ENCODE peak calls at places on chromosomes 2 and 18, in nine cellular contexts. One of them, this sample, is unnamed.

GRCh38 chr2:9807555-9808305 is 35.5 kb upstream of the TAF1B start:
- DNase-seq in stimulated activated naive CD4-positive, alpha-beta T cell: no peak
- DNase-seq in amniotic stem cell: no peak
- DNase-seq in upper lobe of right lung: no peak
- DNase-seq in Calu3: no peak
- DNase-seq in fibroblast of the conjunctiva: no peak
- DNase-seq in naive thymus-derived CD4-positive, alpha-beta T cell: no peak
- DNase-seq in cardiac septum: no peak
- DNase-seq in tibial artery: no peak
- DNase-seq in this sample: no peak

GRCh38 chr2:231683292-231683898 is 24.9 kb upstream of the PTMA start:
- DNase-seq in cardiac septum: no peak
- DNase-seq in stimulated activated naive CD4-positive, alpha-beta T cell: no peak
- DNase-seq in Calu3: no peak
- DNase-seq in amniotic stem cell: no peak
- DNase-seq in naive thymus-derived CD4-positive, alpha-beta T cell: no peak
- DNase-seq in upper lobe of right lung: no peak
- DNase-seq in tibial artery: no peak
- DNase-seq in fibroblast of the conjunctiva: no peak
- DNase-seq in this sample: no peak

GRCh38 chr2:27756544-27757498 is 14.7 kb upstream of the MRPL33 start:
- DNase-seq in tibial artery: peak; percentile 77
- DNase-seq in naive thymus-derived CD4-positive, alpha-beta T cell: no peak
- DNase-seq in stimulated activated naive CD4-positive, alpha-beta T cell: no peak
- DNase-seq in fibroblast of the conjunctiva: peak; percentile 73
- DNase-seq in cardiac septum: no peak
- DNase-seq in amniotic stem cell: no peak
- DNase-seq in Calu3: no peak
- DNase-seq in upper lobe of right lung: no peak
- DNase-seq in this sample: no peak

GRCh38 chr2:23565814-23566213 is 180.8 kb downstream of the KLHL29 start:
- DNase-seq in amniotic stem cell: no peak
- DNase-seq in Calu3: no peak
- DNase-seq in cardiac septum: peak; percentile 80
- DNase-seq in upper lobe of right lung: no peak
- DNase-seq in naive thymus-derived CD4-positive, alpha-beta T cell: no peak
- DNase-seq in stimulated activated naive CD4-positive, alpha-beta T cell: no peak
- DNase-seq in tibial artery: no peak
- DNase-seq in fibroblast of the conjunctiva: no peak
- DNase-seq in this sample: no peak

GRCh38 chr2:241812730-241813079 is 3.7 kb downstream of the NEU4 start:
- DNase-seq in cardiac septum: peak; percentile 60
- DNase-seq in tibial artery: no peak
- DNase-seq in naive thymus-derived CD4-positive, alpha-beta T cell: no peak
- DNase-seq in Calu3: no peak
- DNase-seq in amniotic stem cell: no peak
- DNase-seq in stimulated activated naive CD4-positive, alpha-beta T cell: no peak
- DNase-seq in upper lobe of right lung: no peak
- DNase-seq in fibroblast of the conjunctiva: no peak
- DNase-seq in this sample: no peak

GRCh38 chr18:369224-370010 is 101.6 kb upstream of the THOC1 start:
- DNase-seq in fibroblast of the conjunctiva: no peak
- DNase-seq in amniotic stem cell: no peak
- DNase-seq in upper lobe of right lung: no peak
- DNase-seq in stimulated activated naive CD4-positive, alpha-beta T cell: no peak
- DNase-seq in cardiac septum: no peak
- DNase-seq in Calu3: no peak
- DNase-seq in tibial artery: no peak
- DNase-seq in naive thymus-derived CD4-positive, alpha-beta T cell: no peak
- DNase-seq in this sample: no peak

GRCh38 chr18:51603551-51603950 is 406.1 kb upstream of the MEX3C start:
- DNase-seq in stimulated activated naive CD4-positive, alpha-beta T cell: no peak
- DNase-seq in fibroblast of the conjunctiva: no peak
- DNase-seq in cardiac septum: no peak
- DNase-seq in naive thymus-derived CD4-positive, alpha-beta T cell: no peak
- DNase-seq in upper lobe of right lung: no peak
- DNase-seq in tibial artery: no peak
- DNase-seq in Calu3: no peak
- DNase-seq in amniotic stem cell: no peak
- DNase-seq in this sample: no peak

GRCh38 chr2:368386-368785 is 80.5 kb upstream of the ALKAL2 start:
- DNase-seq in upper lobe of right lung: no peak
- DNase-seq in naive thymus-derived CD4-positive, alpha-beta T cell: no peak
- DNase-seq in stimulated activated naive CD4-positive, alpha-beta T cell: no peak
- DNase-seq in cardiac septum: no peak
- DNase-seq in Calu3: no peak
- DNase-seq in fibroblast of the conjunctiva: no peak
- DNase-seq in amniotic stem cell: no peak
- DNase-seq in tibial artery: no peak
- DNase-seq in this sample: no peak

GRCh38 chr18:14970027-14970426 is 222.1 kb downstream of the ANKRD30B start:
- DNase-seq in tibial artery: no peak
- DNase-seq in Calu3: no peak
- DNase-seq in fibroblast of the conjunctiva: no peak
- DNase-seq in upper lobe of right lung: no peak
- DNase-seq in stimulated activated naive CD4-positive, alpha-beta T cell: no peak
- DNase-seq in naive thymus-derived CD4-positive, alpha-beta T cell: no peak
- DNase-seq in amniotic stem cell: no peak
- DNase-seq in cardiac septum: no peak
- DNase-seq in this sample: no peak

GRCh38 chr2:121554998-121555397 is 24.3 kb downstream of the RNU4ATAC start:
- DNase-seq in Calu3: no peak
- DNase-seq in stimulated activated naive CD4-positive, alpha-beta T cell: no peak
- DNase-seq in naive thymus-derived CD4-positive, alpha-beta T cell: no peak
- DNase-seq in amniotic stem cell: no peak
- DNase-seq in fibroblast of the conjunctiva: no peak
- DNase-seq in cardiac septum: no peak
- DNase-seq in upper lobe of right lung: no peak
- DNase-seq in tibial artery: no peak
- DNase-seq in this sample: no peak

GRCh38 chr2:40451926-40452605 is at the start of gene SLC8A1:
- DNase-seq in cardiac septum: peak; percentile 79
- DNase-seq in tibial artery: no peak
- DNase-seq in upper lobe of right lung: peak; percentile 75
- DNase-seq in amniotic stem cell: no peak
- DNase-seq in stimulated activated naive CD4-positive, alpha-beta T cell: no peak
- DNase-seq in Calu3: no peak
- DNase-seq in fibroblast of the conjunctiva: no peak
- DNase-seq in naive thymus-derived CD4-positive, alpha-beta T cell: no peak
- DNase-seq in this sample: peak; percentile 59

This sample was measured in right lobe of liver.